ENCODE peak calls at places on chromosomes 3 and 15, in four cellular contexts. B is MCF 10A; F is activated T-cell treated with anti-CD3 and anti-CD28 coated beads, Interleukin-2, amount 50 U/mL, for 1 hour; Z is AG09319. X is an unnamed sample.

GRCh38 chr3:23587513-23587912 is 218.2 kb upstream of the UBE2E1 start:
- DNase-seq in B (no peak), F (no peak), Z (no peak), X (no peak)

GRCh38 chr3:70261283-70261682 is 51.2 kb downstream of the MDFIC2 start:
- DNase-seq in B (no peak), F (no peak), Z (no peak), X (peak)

GRCh38 chr3:42547401-42547945 is 34.3 kb downstream of the SEC22C start:
- DNase-seq in B (peak), F (peak), Z (no peak), X (peak)

GRCh38 chr15:28456476-28457395 is 76.0 kb downstream of the GOLGA8G start:
- DNase-seq in B (no peak), F (no peak), Z (no peak), X (peak)

GRCh38 chr15:101003706-101004105 is 84.5 kb downstream of the LRRK1 start:
- DNase-seq in B (no peak), F (no peak), Z (no peak), X (no peak)

GRCh38 chr3:58173670-58174472 is 36.9 kb downstream of the DNASE1L3 start:
- DNase-seq in B (peak), F (peak), Z (no peak), X (peak)

GRCh38 chr3:126542340-126543241 is 16.1 kb downstream of the C3orf22 start:
- DNase-seq in B (no peak), F (peak), Z (no peak), X (no peak)

GRCh38 chr3:171157286-171157685 is 130.8 kb upstream of the SLC2A2 start:
- DNase-seq in B (no peak), F (no peak), Z (no peak), X (no peak)

GRCh38 chr15:57500979-57501576 is 90.6 kb upstream of the MYZAP start:
- DNase-seq in B (peak), F (no peak), Z (no peak), X (peak)

GRCh38 chr3:176697284-176697889 is 499.9 kb downstream of the TBL1XR1 start:
- DNase-seq in B (no peak), F (no peak), Z (no peak), X (no peak)

X was measured in PC-3.